ENCODE peak calls at places on chromosomes 3 and 15, in nine cellular contexts. D is H54; J is T-cell; G is HFF-Myc; N is GM13977; X is HFFc6; U is lung; M is PC-9; L is activated CD4-positive, CD25-positive, alpha-beta regulatory T cell. C is an unnamed sample.

GRCh38 chr3:102510663-102511062 is 75.8 kb downstream of the ZPLD1 start:
- DNase-seq in D (no peak), J (no peak), G (no peak), N (no peak), X (no peak), U (no peak), M (no peak), L (no peak), C (peak; percentile 4)

GRCh38 chr3:10939556-10939955 is 53.0 kb upstream of the SLC6A1 start:
- DNase-seq in D (no peak), J (no peak), G (no peak), N (no peak), X (no peak), U (no peak), M (no peak), L (no peak), C (no peak)

GRCh38 chr3:178699810-178700209 is 163.6 kb downstream of the KCNMB2 start:
- DNase-seq in D (no peak), J (no peak), G (no peak), N (no peak), X (no peak), U (no peak), M (no peak), L (no peak), C (no peak)

GRCh38 chr15:100114526-100114925 is 227.2 kb downstream of the ADAMTS17 start:
- DNase-seq in D (no peak), J (no peak), G (no peak), N (no peak), X (no peak), U (no peak), M (no peak), L (no peak), C (no peak)

GRCh38 chr15:60326824-60327654 is 70.7 kb downstream of the ANXA2 start:
- DNase-seq in D (no peak), J (peak; percentile 3), G (peak; percentile 36), N (peak; percentile 38), X (peak; percentile 47), U (no peak), M (peak; percentile 42), L (no peak), C (peak; percentile 15)

GRCh38 chr3:50212502-50212901 is 7.4 kb downstream of the SLC38A3 start:
- DNase-seq in D (no peak), J (no peak), G (no peak), N (no peak), X (no peak), U (no peak), M (no peak), L (no peak), C (no peak)

GRCh38 chr15:28131400-28131799 is 32.3 kb upstream of the OCA2 start:
- DNase-seq in D (no peak), J (no peak), G (no peak), N (no peak), X (no peak), U (no peak), M (no peak), L (no peak), C (no peak)

GRCh38 chr3:136120373-136121348 is 75.5 kb downstream of the MSL2 start:
- DNase-seq in D (no peak), J (no peak), G (no peak), N (no peak), X (peak; percentile 22), U (no peak), M (no peak), L (no peak), C (peak; percentile 29)

GRCh38 chr3:190073264-190073663 is 47.4 kb downstream of the P3H2 start:
- DNase-seq in D (no peak), J (no peak), G (no peak), N (no peak), X (no peak), U (no peak), M (peak; percentile 17), L (no peak), C (no peak)

GRCh38 chr15:72173864-72174550 is 23.6 kb downstream of the GRAMD2A start:
- DNase-seq in D (no peak), J (no peak), G (no peak), N (no peak), X (no peak), U (no peak), M (no peak), L (no peak), C (no peak)

GRCh38 chr3:192422998-192423349 is 304.4 kb downstream of the FGF12 start:
- DNase-seq in D (no peak), J (no peak), G (no peak), N (no peak), X (no peak), U (no peak), M (peak; percentile 65), L (no peak), C (no peak)

GRCh38 chr15:42270551-42270950 is 2.5 kb upstream of the GANC start:
- DNase-seq in D (no peak), J (no peak), G (no peak), N (no peak), X (no peak), U (no peak), M (peak; percentile 40), L (no peak), C (no peak)

GRCh38 chr15:70643783-70644125 is 119.6 kb downstream of the UACA start:
- DNase-seq in D (peak; percentile 29), J (no peak), G (no peak), N (no peak), X (peak; percentile 40), U (no peak), M (peak; percentile 87), L (no peak), C (no peak)

GRCh38 chr3:146523536-146523935 is 20.9 kb downstream of the PLSCR1 start:
- DNase-seq in D (no peak), J (no peak), G (no peak), N (no peak), X (no peak), U (no peak), M (no peak), L (no peak), C (no peak)

GRCh38 chr3:185677146-185677829 is 91.2 kb downstream of the SENP2 start:
- DNase-seq in D (peak; percentile 60), J (no peak), G (peak; percentile 67), N (peak; percentile 69), X (peak; percentile 74), U (no peak), M (peak; percentile 95), L (no peak), C (peak; percentile 27)

GRCh38 chr15:81296673-81297072 is 27.3 kb downstream of the STARD5 start:
- DNase-seq in D (peak; percentile 21), J (peak; percentile 73), G (no peak), N (peak; percentile 51), X (no peak), U (no peak), M (no peak), L (peak; percentile 56), C (no peak)

GRCh38 chr3:40325465-40325864 is 16.0 kb downstream of the EIF1B start:
- DNase-seq in D (no peak), J (no peak), G (no peak), N (no peak), X (no peak), U (no peak), M (no peak), L (no peak), C (no peak)